ENCODE peak calls at places on chromosomes 6 and 20, in nine cellular contexts. Z is GM13976, F is transverse colon, D is HCT116, N is HepG2, J is mammary epithelial cell, L is choroid plexus epithelial cell, G is AG10803, R is GM10248. W is an unnamed sample.

GRCh38 chr6:45746046-45746445 is 269.6 kb downstream of the CLIC5 start:
- DNase-seq in G (peak; percentile 82), J (peak; percentile 42), Z (no peak), D (no peak), N (no peak), R (no peak), L (peak; percentile 88), F (no peak), W (no peak)

GRCh38 chr6:33837971-33838665 is 34.3 kb upstream of the MLN start:
- DNase-seq in Z (no peak), F (no peak), D (no peak), G (peak; percentile 70), N (no peak), R (no peak), J (peak; percentile 33), L (peak; percentile 11), W (no peak)

GRCh38 chr20:1628621-1629020 is 8.8 kb upstream of the SIRPB1 start:
- DNase-seq in Z (no peak), N (no peak), D (no peak), L (no peak), G (no peak), J (no peak), R (no peak), F (no peak), W (no peak)

GRCh38 chr20:50642288-50642803 is 49.0 kb downstream of the RIPOR3 start:
- DNase-seq in R (no peak), F (no peak), J (no peak), N (no peak), D (no peak), G (peak; percentile 18), Z (no peak), L (peak; percentile 36), W (no peak)

GRCh38 chr20:37723668-37724067 is 29.8 kb downstream of the CTNNBL1 start:
- DNase-seq in R (no peak), F (no peak), L (no peak), G (no peak), J (no peak), Z (no peak), D (no peak), N (peak; percentile 38), W (no peak)

GRCh38 chr6:26155066-26155925 is 68.1 kb downstream of the HFE start:
- DNase-seq in Z (peak; percentile 57), F (peak; percentile 52), N (peak; percentile 43), L (no peak), J (peak; percentile 28), G (no peak), D (no peak), R (peak; percentile 36), W (peak; percentile 31)

GRCh38 chr20:19710336-19710721 is 47.7 kb upstream of the RIN2 start:
- DNase-seq in D (no peak), R (no peak), J (no peak), F (peak; percentile 67), L (peak; percentile 15), G (no peak), N (no peak), Z (no peak), W (no peak)

GRCh38 chr6:154187203-154187602 is 148.2 kb downstream of the OPRM1 start:
- DNase-seq in L (no peak), N (no peak), G (no peak), F (no peak), R (no peak), D (no peak), J (no peak), Z (no peak), W (no peak)

GRCh38 chr6:6795396-6795795 is 206.9 kb downstream of the LY86 start:
- DNase-seq in R (no peak), D (no peak), L (no peak), N (no peak), Z (no peak), J (no peak), F (no peak), G (peak; percentile 13), W (no peak)

GRCh38 chr6:43020847-43021246 is 576 bp upstream of the RRP36 start:
- DNase-seq in Z (no peak), F (no peak), N (no peak), L (peak; percentile 34), G (no peak), J (no peak), D (no peak), R (no peak), W (no peak)

GRCh38 chr20:44745560-44746366 is at the start of gene KCNK15:
- DNase-seq in N (no peak), J (peak; percentile 35), D (no peak), L (peak; percentile 20), R (no peak), F (peak; percentile 34), G (no peak), Z (peak; percentile 64), W (peak; percentile 30)

GRCh38 chr6:146893690-146894089 is 294.9 kb downstream of the ADGB start:
- DNase-seq in J (no peak), G (no peak), F (no peak), N (no peak), L (no peak), D (no peak), R (no peak), Z (no peak), W (no peak)

GRCh38 chr20:25253606-25254275 is 5.9 kb downstream of the PYGB start:
- DNase-seq in F (peak; percentile 8), N (no peak), D (no peak), L (peak; percentile 40), Z (no peak), R (no peak), G (no peak), J (no peak), W (no peak)
- TF ChIP-seq CTCF in F (no peak), N (no peak), D (no peak), L (no peak), Z (no peak), R (no peak), G (no peak), J (no peak), W (no peak)

GRCh38 chr6:138774370-138774769 is 801 bp downstream of the CCDC28A start:
- DNase-seq in J (no peak), L (no peak), R (no peak), N (no peak), F (no peak), Z (no peak), D (no peak), G (peak; percentile 43), W (no peak)

GRCh38 chr6:138772596-138773176 is 883 bp upstream of the CCDC28A start:
- DNase-seq in L (no peak), F (no peak), G (no peak), Z (no peak), J (no peak), N (no peak), D (no peak), R (no peak), W (no peak)

GRCh38 chr6:138776659-138777058 is 3.1 kb downstream of the CCDC28A start:
- DNase-seq in G (no peak), F (no peak), D (no peak), L (no peak), Z (no peak), N (no peak), R (no peak), J (no peak), W (no peak)

GRCh38 chr6:138769102-138769676 is 4.4 kb upstream of the CCDC28A start:
- DNase-seq in R (no peak), J (no peak), G (no peak), L (no peak), F (no peak), Z (no peak), D (no peak), N (no peak), W (no peak)

GRCh38 chr6:138773177-138774091 is at the start of gene CCDC28A:
- DNase-seq in R (peak; percentile 90), N (peak; percentile 97), Z (peak; percentile 91), G (peak; percentile 92), D (peak; percentile 93), L (peak; percentile 96), J (peak; percentile 95), F (peak; percentile 94), W (peak; percentile 85)
- TF ChIP-seq CTCF in R (no peak), N (peak; percentile 15), Z (no peak), G (no peak), D (no peak), L (no peak), J (no peak), F (no peak), W (no peak)

DNA sequence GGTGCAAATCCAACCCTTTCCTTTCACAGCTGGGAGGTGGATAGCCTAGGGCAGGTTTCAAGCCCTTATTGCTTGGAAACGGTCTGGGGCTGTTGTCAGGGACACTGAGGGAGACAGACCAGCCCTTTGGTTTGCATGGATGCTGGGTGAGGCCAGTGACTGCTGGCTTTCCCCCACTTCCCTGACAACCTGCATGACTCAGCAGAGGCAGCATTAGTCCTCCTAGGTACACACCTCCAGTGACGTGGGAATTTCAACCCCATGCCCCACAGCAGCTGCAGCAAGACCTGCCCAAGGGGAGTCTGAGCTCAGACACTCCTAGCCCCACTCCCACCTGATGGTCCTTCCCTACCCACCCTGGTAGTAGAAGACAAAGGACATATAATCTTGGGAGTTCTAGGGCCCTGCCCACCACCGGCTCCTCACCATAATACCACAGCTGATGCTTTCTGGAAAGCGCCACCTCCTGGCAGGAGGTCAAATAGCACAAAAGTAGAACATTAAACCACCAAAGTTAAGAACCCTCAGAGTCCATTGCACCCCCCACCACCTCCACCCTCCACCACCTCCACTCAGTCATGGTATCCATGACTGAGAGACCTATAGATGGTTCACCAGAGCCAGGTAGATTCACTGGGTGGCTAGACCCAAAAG is 797.8 kb upstream of the MAN1A1 start:
- DNase-seq in G (no peak), R (no peak), D (no peak), L (no peak), N (no peak), F (no peak), Z (no peak), J (peak; percentile 11), W (no peak)
- TF ChIP-seq CTCF in G (no peak), R (peak; percentile 12), D (no peak), L (no peak), N (no peak), F (no peak), Z (peak; percentile 24), J (no peak), W (peak; percentile 45)

DNA sequence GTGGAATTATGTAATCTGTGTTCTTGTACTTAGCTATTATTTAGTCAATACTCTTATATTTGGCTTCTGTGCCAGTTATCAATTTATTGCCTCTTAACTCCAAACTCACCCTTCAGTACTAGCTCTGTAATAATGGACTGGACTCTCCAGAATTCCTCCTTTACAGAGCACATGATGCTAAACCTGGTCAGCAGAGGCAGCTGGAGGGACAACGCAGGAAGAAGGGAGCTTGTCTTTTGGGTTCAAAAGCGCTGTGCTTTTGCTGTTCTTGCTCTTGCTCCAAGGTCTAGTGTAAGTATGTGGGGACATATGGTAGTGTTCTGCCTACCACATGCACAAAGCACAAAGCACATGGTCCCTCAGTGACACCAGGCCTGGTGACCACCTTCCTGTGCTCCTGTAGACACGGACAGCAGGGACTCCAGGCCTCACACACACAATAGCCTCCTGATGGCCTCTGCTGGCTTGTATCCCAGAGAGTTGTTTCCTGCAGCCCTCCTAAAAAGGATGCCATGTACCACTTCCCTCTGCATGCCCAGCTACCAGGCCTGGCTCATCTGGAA is 46.1 kb downstream of the CHD6 start:
- DNase-seq in R (no peak), D (no peak), Z (no peak), N (no peak), F (no peak), J (no peak), L (peak; percentile 17), G (no peak), W (no peak)
- TF ChIP-seq CTCF in R (peak; percentile 11), D (no peak), Z (no peak), N (no peak), F (no peak), J (no peak), L (peak; percentile 53), G (no peak), W (no peak)